ENCODE peak calls at places on chromosomes 6 and 20, in five cellular contexts. U, B, N, C and Q are unnamed samples.

GRCh38 chr6:2037230-2037926 is 208.0 kb downstream of the GMDS start:
- DNase-seq in U (peak), B (no peak), N (peak), C (no peak), Q (peak)

GRCh38 chr20:62175711-62176110 is 7.1 kb upstream of the MTG2 start:
- DNase-seq in U (no peak), B (no peak), N (no peak), C (no peak), Q (no peak)

GRCh38 chr6:91653324-91653723 is 1066.5 kb upstream of the MAP3K7 start:
- DNase-seq in U (no peak), B (no peak), N (no peak), C (no peak), Q (no peak)

GRCh38 chr6:21131406-21131805 is 462.1 kb upstream of the SOX4 start:
- DNase-seq in U (no peak), B (no peak), N (no peak), C (no peak), Q (no peak)

GRCh38 chr6:144585217-144585814 is 300.2 kb downstream of the UTRN start:
- DNase-seq in U (peak), B (peak), N (peak), C (no peak), Q (peak)

GRCh38 chr20:41145821-41146620 is 8.7 kb downstream of the PLCG1 start:
- DNase-seq in U (no peak), B (no peak), N (no peak), C (no peak), Q (peak)

GRCh38 chr6:90393232-90393884 is 96.7 kb upstream of the BACH2 start:
- DNase-seq in U (peak), B (peak), N (peak), C (no peak), Q (peak)

GRCh38 chr20:50815162-50815989 is 20.5 kb downstream of the BCAS4 start:
- DNase-seq in U (peak), B (no peak), N (peak), C (no peak), Q (no peak)

GRCh38 chr6:150345786-150346185 is 23.0 kb upstream of the IYD start:
- DNase-seq in U (no peak), B (no peak), N (no peak), C (no peak), Q (no peak)

GRCh38 chr6:445571-446417 is 54.2 kb downstream of the IRF4 start:
- DNase-seq in U (no peak), B (no peak), N (no peak), C (no peak), Q (no peak)

GRCh38 chr20:346033-346639 is 775 bp upstream of the NRSN2 start:
- DNase-seq in U (no peak), B (no peak), N (no peak), C (no peak), Q (no peak)

GRCh38 chr6:48826884-48827701 is 636.0 kb downstream of the MMUT start:
- DNase-seq in U (peak), B (no peak), N (no peak), C (no peak), Q (peak)

GRCh38 chr20:1944345-1945099 is 49.3 kb downstream of the SIRPA start:
- DNase-seq in U (no peak), B (no peak), N (no peak), C (no peak), Q (no peak)

GRCh38 chr6:160462551-160463109 is 114.5 kb downstream of the SLC22A3 start:
- DNase-seq in U (peak), B (no peak), N (no peak), C (no peak), Q (peak)

GRCh38 chr20:10282930-10283556 is 64.4 kb downstream of the SNAP25 start:
- DNase-seq in U (peak), B (no peak), N (no peak), C (no peak), Q (no peak)

GRCh38 chr6:152270301-152270925 is 366.7 kb downstream of the SYNE1 start:
- DNase-seq in U (peak), B (no peak), N (no peak), C (no peak), Q (peak)

GRCh38 chr6:118372413-118372812 is 175.7 kb upstream of the PLN start:
- DNase-seq in U (peak), B (no peak), N (no peak), C (no peak), Q (peak)

GRCh38 chr20:37598101-37598530 is 70.4 kb upstream of the BLCAP start:
- DNase-seq in U (no peak), B (peak), N (peak), C (peak), Q (no peak)

GRCh38 chr6:134035823-134036296 is 16.6 kb downstream of the SLC2A12 start:
- DNase-seq in U (peak), B (peak), N (no peak), C (peak), Q (peak)

GRCh38 chr6:135546680-135547418 is 49.3 kb upstream of the AHI1 start:
- DNase-seq in U (no peak), B (no peak), N (no peak), C (no peak), Q (no peak)

GRCh38 chr20:21835042-21835441 is 129.6 kb downstream of the PAX1 start:
- DNase-seq in U (no peak), B (no peak), N (no peak), C (no peak), Q (no peak)

GRCh38 chr6:39166918-39167301 is 51.9 kb upstream of the SAYSD1 start:
- DNase-seq in U (no peak), B (no peak), N (no peak), C (no peak), Q (no peak)

GRCh38 chr20:53077373-53078205 is 105.4 kb downstream of the TSHZ2 start:
- DNase-seq in U (peak), B (no peak), N (no peak), C (no peak), Q (peak)

GRCh38 chr20:17615645-17616479 is 46.0 kb downstream of the DSTN start:
- DNase-seq in U (no peak), B (peak), N (no peak), C (no peak), Q (no peak)

GRCh38 chr6:7073810-7074525 is 33.8 kb upstream of the RREB1 start:
- DNase-seq in U (no peak), B (no peak), N (no peak), C (no peak), Q (no peak)

GRCh38 chr6:68639826-68640505 is 4.9 kb downstream of the ADGRB3 start:
- DNase-seq in U (no peak), B (no peak), N (no peak), C (no peak), Q (no peak)

GRCh38 chr20:5731753-5732366 is 18.3 kb upstream of the SHLD1 start:
- DNase-seq in U (no peak), B (no peak), N (no peak), C (no peak), Q (no peak)

GRCh38 chr20:20366896-20367680 is 816 bp upstream of the INSM1 start:
- DNase-seq in U (no peak), B (no peak), N (no peak), C (no peak), Q (no peak)